ENCODE peak calls at places on chromosomes 1 and 21, in eight cellular contexts. One of them, this sample, is unnamed.

GRCh38 chr21:46116189-46116845 is 18.4 kb downstream of the COL6A2 start:
- DNase-seq in HL-60: no peak
- DNase-seq in mammary epithelial cell: no peak
- DNase-seq in K562: no peak
- DNase-seq in AG04450: no peak
- DNase-seq in esophagus squamous epithelium: no peak
- DNase-seq in fibroblast of lung: no peak
- DNase-seq in suprapubic skin: peak
- DNase-seq in this sample: no peak

GRCh38 chr1:20603473-20604464 is 14.9 kb downstream of the CDA start:
- DNase-seq in HL-60: peak
- DNase-seq in mammary epithelial cell: peak
- DNase-seq in K562: no peak
- DNase-seq in AG04450: peak
- DNase-seq in esophagus squamous epithelium: no peak
- DNase-seq in fibroblast of lung: peak
- DNase-seq in suprapubic skin: no peak
- DNase-seq in this sample: peak

GRCh38 chr21:43733529-43734071 is 14.7 kb downstream of the PDXK start:
- DNase-seq in HL-60: no peak
- DNase-seq in mammary epithelial cell: peak
- DNase-seq in K562: no peak
- DNase-seq in AG04450: no peak
- DNase-seq in esophagus squamous epithelium: no peak
- DNase-seq in fibroblast of lung: peak
- DNase-seq in suprapubic skin: no peak
- DNase-seq in this sample: peak

GRCh38 chr1:22528451-22528850 is 34.8 kb upstream of the EPHA8 start:
- DNase-seq in HL-60: no peak
- DNase-seq in mammary epithelial cell: no peak
- DNase-seq in K562: no peak
- DNase-seq in AG04450: no peak
- DNase-seq in esophagus squamous epithelium: no peak
- DNase-seq in fibroblast of lung: no peak
- DNase-seq in suprapubic skin: peak
- DNase-seq in this sample: no peak

GRCh38 chr1:5747428-5748285 is 244.6 kb downstream of the NPHP4 start:
- DNase-seq in HL-60: peak
- DNase-seq in mammary epithelial cell: no peak
- DNase-seq in K562: no peak
- DNase-seq in AG04450: no peak
- DNase-seq in esophagus squamous epithelium: no peak
- DNase-seq in fibroblast of lung: no peak
- DNase-seq in suprapubic skin: no peak
- DNase-seq in this sample: no peak

GRCh38 chr1:177975588-177976495 is 6.0 kb upstream of the SEC16B start:
- DNase-seq in HL-60: no peak
- DNase-seq in mammary epithelial cell: peak
- DNase-seq in K562: no peak
- DNase-seq in AG04450: no peak
- DNase-seq in esophagus squamous epithelium: no peak
- DNase-seq in fibroblast of lung: peak
- DNase-seq in suprapubic skin: no peak
- DNase-seq in this sample: peak

GRCh38 chr1:117620440-117620839 is 14.6 kb downstream of the TENT5C start:
- DNase-seq in HL-60: no peak
- DNase-seq in mammary epithelial cell: no peak
- DNase-seq in K562: no peak
- DNase-seq in AG04450: no peak
- DNase-seq in esophagus squamous epithelium: no peak
- DNase-seq in fibroblast of lung: no peak
- DNase-seq in suprapubic skin: no peak
- DNase-seq in this sample: no peak

GRCh38 chr21:42299324-42300044 is 15.7 kb downstream of the TFF3 start:
- DNase-seq in HL-60: peak
- DNase-seq in mammary epithelial cell: peak
- DNase-seq in K562: no peak
- DNase-seq in AG04450: no peak
- DNase-seq in esophagus squamous epithelium: no peak
- DNase-seq in fibroblast of lung: no peak
- DNase-seq in suprapubic skin: peak
- DNase-seq in this sample: no peak

GRCh38 chr1:231393668-231394067 is 28.4 kb downstream of the EGLN1 start:
- DNase-seq in HL-60: no peak
- DNase-seq in mammary epithelial cell: no peak
- DNase-seq in K562: no peak
- DNase-seq in AG04450: no peak
- DNase-seq in esophagus squamous epithelium: no peak
- DNase-seq in fibroblast of lung: no peak
- DNase-seq in suprapubic skin: no peak
- DNase-seq in this sample: no peak

GRCh38 chr21:41247561-41247968 is 69.0 kb upstream of the FAM3B start:
- DNase-seq in HL-60: no peak
- DNase-seq in mammary epithelial cell: no peak
- DNase-seq in K562: peak
- DNase-seq in AG04450: peak
- DNase-seq in esophagus squamous epithelium: no peak
- DNase-seq in fibroblast of lung: peak
- DNase-seq in suprapubic skin: no peak
- DNase-seq in this sample: no peak

GRCh38 chr21:41247976-41248545 is 68.5 kb upstream of the FAM3B start:
- DNase-seq in HL-60: no peak
- DNase-seq in mammary epithelial cell: no peak
- DNase-seq in K562: no peak
- DNase-seq in AG04450: no peak
- DNase-seq in esophagus squamous epithelium: no peak
- DNase-seq in fibroblast of lung: no peak
- DNase-seq in suprapubic skin: no peak
- DNase-seq in this sample: no peak

GRCh38 chr21:41250519-41250918 is 66.1 kb upstream of the FAM3B start:
- DNase-seq in HL-60: no peak
- DNase-seq in mammary epithelial cell: peak
- DNase-seq in K562: no peak
- DNase-seq in AG04450: no peak
- DNase-seq in esophagus squamous epithelium: no peak
- DNase-seq in fibroblast of lung: peak
- DNase-seq in suprapubic skin: no peak
- DNase-seq in this sample: no peak

GRCh38 chr21:41251961-41252642 is 64.5 kb upstream of the FAM3B start:
- DNase-seq in HL-60: no peak
- DNase-seq in mammary epithelial cell: peak
- DNase-seq in K562: no peak
- DNase-seq in AG04450: peak
- DNase-seq in esophagus squamous epithelium: no peak
- DNase-seq in fibroblast of lung: peak
- DNase-seq in suprapubic skin: no peak
- DNase-seq in this sample: no peak

DNA sequence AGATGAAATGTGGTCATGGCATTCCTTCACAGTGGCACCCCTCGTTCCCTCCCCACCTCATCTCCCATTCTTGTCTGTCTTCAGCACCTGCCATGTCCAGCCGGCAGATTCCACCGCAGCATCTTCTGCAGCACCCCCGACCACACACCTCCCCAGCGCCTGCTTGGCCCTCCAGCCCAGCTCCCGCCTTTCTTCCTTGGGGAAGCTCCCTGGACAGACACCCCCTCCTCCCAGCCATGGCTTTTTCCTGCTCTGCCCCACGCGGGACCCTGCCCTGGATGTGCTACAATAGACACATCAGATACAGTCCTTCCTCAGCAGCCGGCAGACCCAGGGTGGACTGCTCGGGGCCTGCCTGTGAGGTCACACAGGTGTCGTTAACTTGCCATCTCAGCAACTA is 67.1 kb upstream of the FAM3B start:
- DNase-seq in HL-60: no peak
- DNase-seq in mammary epithelial cell: no peak
- DNase-seq in K562: no peak
- DNase-seq in AG04450: no peak
- DNase-seq in esophagus squamous epithelium: no peak
- DNase-seq in fibroblast of lung: no peak
- DNase-seq in suprapubic skin: no peak
- DNase-seq in this sample: no peak
- H3K27ac ChIP-seq in HL-60: no peak
- H3K27ac ChIP-seq in mammary epithelial cell: no peak
- H3K27ac ChIP-seq in K562: no peak
- H3K27ac ChIP-seq in AG04450: no peak
- H3K27ac ChIP-seq in esophagus squamous epithelium: peak
- H3K27ac ChIP-seq in fibroblast of lung: no peak
- H3K27ac ChIP-seq in suprapubic skin: peak
- H3K27ac ChIP-seq in this sample: no peak

GRCh38 chr1:9427388-9427787 is 111.9 kb upstream of the SLC25A33 start:
- DNase-seq in HL-60: no peak
- DNase-seq in mammary epithelial cell: no peak
- DNase-seq in K562: no peak
- DNase-seq in AG04450: no peak
- DNase-seq in esophagus squamous epithelium: no peak
- DNase-seq in fibroblast of lung: no peak
- DNase-seq in suprapubic skin: no peak
- DNase-seq in this sample: no peak

GRCh38 chr1:9425859-9426258 is 113.4 kb upstream of the SLC25A33 start:
- DNase-seq in HL-60: peak
- DNase-seq in mammary epithelial cell: no peak
- DNase-seq in K562: no peak
- DNase-seq in AG04450: no peak
- DNase-seq in esophagus squamous epithelium: no peak
- DNase-seq in fibroblast of lung: no peak
- DNase-seq in suprapubic skin: no peak
- DNase-seq in this sample: no peak

GRCh38 chr1:9429369-9429766 is 109.9 kb upstream of the SLC25A33 start:
- DNase-seq in HL-60: no peak
- DNase-seq in mammary epithelial cell: no peak
- DNase-seq in K562: no peak
- DNase-seq in AG04450: no peak
- DNase-seq in esophagus squamous epithelium: no peak
- DNase-seq in fibroblast of lung: no peak
- DNase-seq in suprapubic skin: no peak
- DNase-seq in this sample: no peak

GRCh38 chr1:9426291-9426711 is 113.0 kb upstream of the SLC25A33 start:
- DNase-seq in HL-60: peak
- DNase-seq in mammary epithelial cell: no peak
- DNase-seq in K562: no peak
- DNase-seq in AG04450: no peak
- DNase-seq in esophagus squamous epithelium: peak
- DNase-seq in fibroblast of lung: no peak
- DNase-seq in suprapubic skin: no peak
- DNase-seq in this sample: no peak

DNA sequence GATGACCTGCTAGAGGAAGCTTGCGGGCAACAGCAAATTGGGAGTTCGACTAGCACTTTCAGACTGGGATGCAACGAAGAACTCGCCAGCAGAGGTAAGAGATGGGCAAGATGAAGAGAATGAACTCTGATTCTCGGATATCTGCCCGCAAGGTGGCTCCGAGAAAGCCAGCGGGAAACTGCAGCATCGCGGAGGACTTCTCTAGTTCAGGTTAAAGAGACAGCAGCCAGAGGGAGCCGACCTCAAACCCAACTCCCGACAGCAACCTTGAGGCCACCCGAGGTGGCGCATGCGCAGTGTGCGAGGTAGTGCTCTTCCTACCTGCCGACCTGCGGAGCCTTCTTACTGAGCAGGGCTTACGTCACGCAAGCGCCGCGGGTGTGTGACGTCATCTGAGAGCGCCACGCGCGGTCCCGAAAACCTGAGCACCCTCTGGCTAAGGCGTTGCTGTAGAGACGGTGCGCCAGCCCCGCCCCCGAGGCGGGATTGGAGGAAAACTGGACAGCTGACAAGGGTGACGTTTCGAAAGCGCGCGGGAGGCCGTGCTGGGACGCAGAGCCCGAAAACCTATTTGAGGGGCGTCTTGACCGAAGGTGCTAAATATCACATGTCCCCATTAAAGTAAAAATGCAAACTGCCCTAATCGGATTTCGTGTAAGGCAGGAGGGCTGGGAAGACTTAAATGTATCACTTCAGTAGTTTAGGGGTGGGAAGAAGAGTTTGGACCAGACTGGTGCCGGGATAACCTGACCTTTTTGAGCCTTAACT is 110.5 kb upstream of the SLC25A33 start:
- DNase-seq in HL-60: peak
- DNase-seq in mammary epithelial cell: peak
- DNase-seq in K562: peak
- DNase-seq in AG04450: peak
- DNase-seq in esophagus squamous epithelium: peak
- DNase-seq in fibroblast of lung: peak
- DNase-seq in suprapubic skin: peak
- DNase-seq in this sample: peak
- TF ChIP-seq CTCF in HL-60: no peak
- TF ChIP-seq CTCF in mammary epithelial cell: peak
- TF ChIP-seq CTCF in K562: no peak
- TF ChIP-seq CTCF in AG04450: no peak
- TF ChIP-seq CTCF in esophagus squamous epithelium: peak
- TF ChIP-seq CTCF in fibroblast of lung: no peak
- TF ChIP-seq CTCF in suprapubic skin: no peak
- TF ChIP-seq CTCF in this sample: no peak

GRCh38 chr1:205961405-205961804 is 18.1 kb upstream of the SLC26A9 start:
- DNase-seq in HL-60: no peak
- DNase-seq in mammary epithelial cell: no peak
- DNase-seq in K562: no peak
- DNase-seq in AG04450: no peak
- DNase-seq in esophagus squamous epithelium: no peak
- DNase-seq in fibroblast of lung: no peak
- DNase-seq in suprapubic skin: no peak
- DNase-seq in this sample: no peak
- H3K27ac ChIP-seq in HL-60: no peak
- H3K27ac ChIP-seq in mammary epithelial cell: no peak
- H3K27ac ChIP-seq in K562: no peak
- H3K27ac ChIP-seq in AG04450: no peak
- H3K27ac ChIP-seq in esophagus squamous epithelium: no peak
- H3K27ac ChIP-seq in fibroblast of lung: no peak
- H3K27ac ChIP-seq in suprapubic skin: no peak
- H3K27ac ChIP-seq in this sample: peak

GRCh38 chr1:180919183-180919700 is 6.5 kb downstream of the KIAA1614 start:
- DNase-seq in HL-60: no peak
- DNase-seq in mammary epithelial cell: no peak
- DNase-seq in K562: no peak
- DNase-seq in AG04450: no peak
- DNase-seq in esophagus squamous epithelium: no peak
- DNase-seq in fibroblast of lung: no peak
- DNase-seq in suprapubic skin: no peak
- DNase-seq in this sample: no peak

GRCh38 chr1:180916012-180916770 is 3.5 kb downstream of the KIAA1614 start:
- DNase-seq in HL-60: no peak
- DNase-seq in mammary epithelial cell: no peak
- DNase-seq in K562: no peak
- DNase-seq in AG04450: no peak
- DNase-seq in esophagus squamous epithelium: no peak
- DNase-seq in fibroblast of lung: no peak
- DNase-seq in suprapubic skin: no peak
- DNase-seq in this sample: no peak

GRCh38 chr1:180918519-180918918 is 5.8 kb downstream of the KIAA1614 start:
- DNase-seq in HL-60: no peak
- DNase-seq in mammary epithelial cell: no peak
- DNase-seq in K562: peak
- DNase-seq in AG04450: no peak
- DNase-seq in esophagus squamous epithelium: no peak
- DNase-seq in fibroblast of lung: no peak
- DNase-seq in suprapubic skin: no peak
- DNase-seq in this sample: no peak

GRCh38 chr1:180916771-180917170 is 4.1 kb downstream of the KIAA1614 start:
- DNase-seq in HL-60: no peak
- DNase-seq in mammary epithelial cell: no peak
- DNase-seq in K562: no peak
- DNase-seq in AG04450: no peak
- DNase-seq in esophagus squamous epithelium: no peak
- DNase-seq in fibroblast of lung: no peak
- DNase-seq in suprapubic skin: no peak
- DNase-seq in this sample: no peak

GRCh38 chr1:180917306-180918065 is 4.8 kb downstream of the KIAA1614 start:
- DNase-seq in HL-60: peak
- DNase-seq in mammary epithelial cell: no peak
- DNase-seq in K562: no peak
- DNase-seq in AG04450: no peak
- DNase-seq in esophagus squamous epithelium: no peak
- DNase-seq in fibroblast of lung: no peak
- DNase-seq in suprapubic skin: no peak
- DNase-seq in this sample: no peak
- TF ChIP-seq CTCF in HL-60: no peak
- TF ChIP-seq CTCF in mammary epithelial cell: no peak
- TF ChIP-seq CTCF in K562: no peak
- TF ChIP-seq CTCF in AG04450: no peak
- TF ChIP-seq CTCF in esophagus squamous epithelium: no peak
- TF ChIP-seq CTCF in fibroblast of lung: no peak
- TF ChIP-seq CTCF in suprapubic skin: no peak
- TF ChIP-seq CTCF in this sample: no peak